ENCODE peak calls at places on chromosomes 16 and 17, in six cellular contexts. D is endothelial cell of umbilical vein, I is hepatocyte, O is GM23248, F is OCI-LY7, K is K562. N is an unnamed sample.

GRCh38 chr17:61234102-61234750 is 165.4 kb upstream of the TBX2 start:
- DNase-seq in O (no peak), I (no peak), K (no peak), F (no peak), D (no peak), N (no peak)

GRCh38 chr16:15897834-15898254 is 9.4 kb upstream of the CEP20 start:
- DNase-seq in F (peak), K (no peak), I (no peak), O (peak), D (no peak), N (peak)

GRCh38 chr16:86835981-86836380 is 257.6 kb downstream of the FOXL1 start:
- DNase-seq in O (no peak), D (no peak), I (no peak), K (no peak), F (no peak), N (no peak)

GRCh38 chr17:80792373-80792781 is 199.3 kb upstream of the CHMP6 start:
- DNase-seq in D (no peak), O (peak), K (no peak), I (no peak), F (no peak), N (no peak)

GRCh38 chr16:5505093-5505887 is 407.7 kb upstream of the EEF2KMT start:
- DNase-seq in O (no peak), I (no peak), D (no peak), F (no peak), K (no peak), N (no peak)

GRCh38 chr16:73951541-73951940 is 345.1 kb upstream of the PSMD7 start:
- DNase-seq in F (no peak), O (peak), I (peak), D (no peak), K (no peak), N (no peak)

GRCh38 chr16:70740174-70740918 is 54.5 kb upstream of the MTSS2 start:
- DNase-seq in D (no peak), O (no peak), K (no peak), F (no peak), I (no peak), N (no peak)

GRCh38 chr17:38559025-38559879 is 46.5 kb downstream of the SRCIN1 start:
- DNase-seq in I (peak), K (peak), F (peak), O (no peak), D (peak), N (peak)

GRCh38 chr16:14427371-14427948 is 202.6 kb downstream of the PARN start:
- DNase-seq in O (peak), F (no peak), I (no peak), K (no peak), D (no peak), N (peak)

GRCh38 chr16:78892925-78893324 is 707.6 kb downstream of the MAF start:
- DNase-seq in F (no peak), K (no peak), I (no peak), D (no peak), O (no peak), N (no peak)

GRCh38 chr17:67601897-67602296 is 115.8 kb upstream of the NOL11 start:
- DNase-seq in O (peak), F (no peak), K (no peak), D (peak), I (no peak), N (no peak)

GRCh38 chr17:28900986-28901726 is 1.7 kb downstream of the DHRS13 start:
- DNase-seq in F (peak), O (no peak), I (peak), D (no peak), K (no peak), N (no peak)

GRCh38 chr17:77163001-77163400 is 22.2 kb downstream of the SEC14L1 start:
- DNase-seq in I (no peak), O (no peak), K (no peak), D (peak), F (no peak), N (no peak)

GRCh38 chr16:30131869-30132475 is 9.0 kb upstream of the MAPK3 start:
- DNase-seq in O (no peak), K (no peak), I (no peak), F (no peak), D (no peak), N (no peak)

GRCh38 chr16:67936124-67936875 is at the start of gene PSMB10:
- DNase-seq in K (peak), F (peak), O (peak), D (peak), I (peak), N (peak)

GRCh38 chr17:82531431-82531881 is 11.9 kb downstream of the FOXK2 start:
- DNase-seq in K (no peak), F (no peak), O (peak), D (peak), I (no peak), N (peak)

GRCh38 chr16:24538756-24539294 is 541 bp upstream of the RBBP6 start:
- DNase-seq in F (no peak), O (peak), I (no peak), K (no peak), D (no peak), N (no peak)

GRCh38 chr16:24536671-24537070 is 2.7 kb upstream of the RBBP6 start:
- DNase-seq in F (no peak), D (no peak), O (no peak), I (no peak), K (no peak), N (no peak)

GRCh38 chr16:24539295-24539849 is at the start of gene RBBP6:
- DNase-seq in I (peak), F (peak), K (peak), O (peak), D (peak), N (peak)

GRCh38 chr16:24535827-24536226 is 3.5 kb upstream of the RBBP6 start:
- DNase-seq in I (no peak), F (no peak), K (no peak), D (no peak), O (peak), N (no peak)

GRCh38 chr16:24537474-24538337 is 1.7 kb upstream of the RBBP6 start:
- DNase-seq in I (no peak), K (peak), F (peak), D (no peak), O (peak), N (no peak)
- H2AFZ ChIP-seq in I (no peak), K (peak), F (peak), D (no peak), O (peak), N (no peak)

GRCh38 chr16:9415588-9415987 is 324.1 kb downstream of the HAPSTR1 start:
- DNase-seq in I (no peak), O (no peak), D (no peak), K (no peak), F (no peak), N (no peak)

GRCh38 chr16:9408297-9408696 is 316.9 kb downstream of the HAPSTR1 start:
- DNase-seq in K (no peak), D (no peak), I (no peak), F (no peak), O (no peak), N (no peak)

GRCh38 chr16:9409753-9410493 is 318.5 kb downstream of the HAPSTR1 start:
- DNase-seq in K (no peak), I (no peak), O (no peak), D (no peak), F (no peak), N (no peak)

GRCh38 chr16:9417898-9418297 is 326.5 kb downstream of the HAPSTR1 start:
- DNase-seq in I (no peak), K (no peak), D (no peak), F (no peak), O (no peak), N (no peak)

DNA sequence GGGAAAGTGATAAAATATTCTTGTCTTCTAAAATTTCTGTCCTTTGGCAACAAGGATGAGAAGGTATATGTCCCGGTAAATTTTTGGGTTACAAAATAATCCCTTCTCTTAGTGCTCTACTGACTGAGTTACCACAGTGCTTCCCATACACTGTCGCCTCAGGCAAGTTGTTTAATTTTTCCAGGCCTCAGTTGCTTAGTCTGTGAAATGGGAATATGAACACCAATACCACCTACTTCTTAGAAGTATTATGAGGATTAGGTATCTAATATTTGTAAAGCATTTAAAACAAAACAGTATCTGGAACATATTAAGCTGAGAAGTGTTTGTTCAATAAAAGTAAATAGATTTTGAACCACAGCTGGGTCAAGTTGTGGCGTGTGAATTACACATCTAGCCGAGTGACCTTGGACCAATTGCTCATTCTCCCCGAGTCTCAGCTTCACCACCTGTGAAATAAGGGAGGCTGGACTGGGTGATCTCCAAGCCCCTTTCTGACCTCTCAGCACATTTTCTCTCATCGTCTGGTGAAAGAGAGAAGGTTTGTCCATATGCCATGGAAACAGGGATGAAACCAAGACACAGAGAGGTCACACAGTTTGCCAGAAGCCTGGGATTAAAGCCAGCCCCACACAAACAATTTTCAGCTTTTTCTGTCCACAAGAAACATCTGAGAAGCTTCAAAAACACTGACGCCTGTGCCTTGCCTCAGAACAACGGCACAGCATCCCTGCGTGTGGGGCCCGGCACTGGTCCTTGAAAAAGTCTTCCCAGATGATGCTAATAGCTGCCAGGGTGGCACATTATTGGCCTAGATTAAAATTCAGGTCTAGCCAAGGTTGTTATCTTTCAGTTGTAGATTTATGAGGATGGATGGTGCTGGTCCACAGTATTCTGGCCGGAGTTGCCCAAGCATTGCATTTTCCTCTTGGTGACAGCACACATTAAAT is 321.2 kb downstream of the HAPSTR1 start:
- DNase-seq in F (no peak), I (no peak), D (no peak), K (no peak), O (no peak), N (no peak)
- H2AFZ ChIP-seq in F (no peak), I (no peak), D (no peak), K (no peak), O (no peak), N (no peak)

GRCh38 chr17:42833771-42834422 is 700 bp downstream of the PSME3 start:
- DNase-seq in K (no peak), O (peak), F (no peak), I (peak), D (no peak), N (no peak)
- H2AFZ ChIP-seq in K (peak), O (peak), F (peak), I (peak), D (peak), N (peak)

GRCh38 chr17:30000001-30000754 is 58.7 kb downstream of the EFCAB5 start:
- DNase-seq in F (peak), O (peak), D (no peak), K (no peak), I (no peak), N (no peak)
- H2AFZ ChIP-seq in F (no peak), O (no peak), D (no peak), K (no peak), I (no peak), N (no peak)

DNA sequence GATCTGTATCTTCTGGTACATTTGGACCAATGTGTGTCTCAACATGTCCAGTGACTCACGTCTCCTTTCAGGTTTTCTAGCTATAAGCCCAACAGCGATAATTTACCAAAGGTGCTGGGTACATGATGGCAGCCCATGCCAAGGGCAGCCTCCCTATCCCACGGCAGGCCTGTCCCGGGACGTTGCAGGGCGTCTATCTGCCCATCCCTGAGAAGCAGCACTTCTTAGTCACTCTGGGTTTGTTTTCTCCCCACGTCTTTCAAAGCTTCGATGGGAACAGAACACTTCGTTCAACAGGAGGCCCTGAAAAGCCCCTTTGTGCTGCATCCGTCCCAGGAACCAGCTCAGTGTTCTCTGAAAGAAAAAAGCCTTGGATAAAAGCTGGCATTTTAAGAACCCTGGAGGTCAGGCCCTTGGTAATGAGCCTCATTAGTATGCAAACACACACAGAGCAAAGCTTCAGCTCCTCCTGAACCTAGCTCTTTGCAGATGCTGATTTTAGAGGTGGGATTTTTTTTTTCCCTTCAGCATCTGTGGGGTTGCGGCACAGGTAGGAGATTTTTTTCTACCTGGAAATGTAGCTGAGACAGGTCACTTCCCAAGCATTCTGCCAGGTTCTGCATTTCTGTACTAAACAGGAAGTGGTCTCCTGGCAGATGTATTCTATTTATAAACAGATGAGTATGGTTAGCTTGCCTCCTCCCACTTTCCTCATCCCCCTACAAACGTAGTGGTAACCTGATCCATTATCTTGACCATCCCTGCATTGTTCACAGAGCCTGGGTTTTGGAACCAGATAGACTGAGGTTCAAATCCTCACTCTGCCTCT is 17.5 kb upstream of the MT4 start:
- DNase-seq in D (no peak), I (peak), K (no peak), O (peak), F (peak), N (peak)
- H2AFZ ChIP-seq in D (no peak), I (peak), K (no peak), O (peak), F (peak), N (peak)

GRCh38 chr16:84843149-84844048 is 23.6 kb downstream of the CRISPLD2 start:
- DNase-seq in I (no peak), O (no peak), F (no peak), D (no peak), K (no peak), N (no peak)

GRCh38 chr16:84841787-84842300 is 22.1 kb downstream of the CRISPLD2 start:
- DNase-seq in O (no peak), D (no peak), I (peak), F (no peak), K (no peak), N (no peak)

GRCh38 chr16:84840687-84841627 is 21.2 kb downstream of the CRISPLD2 start:
- DNase-seq in O (no peak), F (no peak), K (no peak), I (no peak), D (no peak), N (no peak)

GRCh38 chr16:84844049-84844350 is 24.2 kb downstream of the CRISPLD2 start:
- DNase-seq in I (no peak), F (no peak), O (no peak), K (no peak), D (no peak), N (no peak)

DNA sequence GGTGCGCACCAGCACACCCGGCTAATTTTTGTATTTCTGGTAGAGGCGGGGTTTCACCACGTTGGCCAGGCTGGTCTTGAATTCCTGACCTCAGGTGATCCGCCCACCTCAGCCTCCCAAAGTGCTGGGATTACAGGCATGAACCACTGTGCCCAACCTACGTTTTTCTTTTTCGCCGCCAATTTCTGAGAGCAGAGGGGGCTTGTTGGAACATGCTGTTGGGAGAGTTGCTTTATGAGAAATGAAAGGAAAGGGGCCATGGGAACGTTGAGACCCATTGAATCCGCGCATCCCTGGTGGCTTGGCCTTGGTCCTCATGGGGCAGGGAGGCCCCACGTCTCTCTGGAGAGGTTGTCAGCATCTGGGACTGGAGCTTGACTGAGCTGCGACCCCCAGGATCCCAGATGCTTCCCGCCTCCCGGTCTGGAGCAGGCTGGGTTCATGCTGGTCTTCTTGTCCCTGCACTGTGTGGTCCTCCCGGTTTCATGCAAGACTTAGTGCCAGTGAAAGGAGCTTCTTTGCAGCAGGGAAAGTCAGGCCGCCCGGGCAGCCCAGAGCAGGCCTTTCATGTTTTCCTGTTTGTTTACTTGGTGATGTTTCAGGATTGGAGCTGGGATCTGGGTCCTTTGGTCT is 22.8 kb downstream of the CRISPLD2 start:
- DNase-seq in O (no peak), D (no peak), I (no peak), K (no peak), F (no peak), N (no peak)
- H2AFZ ChIP-seq in O (no peak), D (no peak), I (no peak), K (no peak), F (no peak), N (no peak)

GRCh38 chr16:3305109-3306068 is at the start of the genes TIGD7 and ZNF75A:
- DNase-seq in K (peak), F (no peak), O (peak), D (peak), I (peak), N (peak)

GRCh38 chr16:3306078-3306477 is 781 bp downstream of the ZNF75A start:
- DNase-seq in I (no peak), K (no peak), D (no peak), F (no peak), O (no peak), N (no peak)

DNA sequence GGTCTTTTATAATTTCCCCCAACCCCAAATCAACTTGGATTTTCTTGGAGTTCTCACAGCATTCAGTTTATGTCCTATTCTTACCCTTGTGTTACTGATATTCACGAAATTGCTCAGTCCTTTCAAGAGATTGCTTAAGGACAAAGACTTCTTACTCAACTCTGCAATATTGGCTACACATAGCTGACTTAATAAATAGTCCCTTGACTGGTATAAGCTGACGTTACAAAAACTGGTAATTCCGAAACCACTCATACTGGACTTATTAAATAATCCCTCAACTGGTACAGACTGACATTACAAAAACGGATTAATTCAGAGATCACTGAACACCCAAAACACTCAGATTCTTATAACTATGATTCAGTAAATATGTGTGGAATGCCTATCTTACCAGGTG is 860 bp downstream of the TIGD7 start:
- DNase-seq in I (no peak), K (no peak), O (peak), D (no peak), F (no peak), N (peak)
- H2AFZ ChIP-seq in I (peak), K (peak), O (peak), D (peak), F (no peak), N (peak)

GRCh38 chr17:64326030-64326419 is 63.0 kb upstream of the TEX2 start:
- DNase-seq in K (no peak), O (no peak), D (no peak), F (no peak), I (no peak), N (no peak)
- H2AFZ ChIP-seq in K (no peak), O (peak), D (no peak), F (no peak), I (no peak), N (no peak)

DNA sequence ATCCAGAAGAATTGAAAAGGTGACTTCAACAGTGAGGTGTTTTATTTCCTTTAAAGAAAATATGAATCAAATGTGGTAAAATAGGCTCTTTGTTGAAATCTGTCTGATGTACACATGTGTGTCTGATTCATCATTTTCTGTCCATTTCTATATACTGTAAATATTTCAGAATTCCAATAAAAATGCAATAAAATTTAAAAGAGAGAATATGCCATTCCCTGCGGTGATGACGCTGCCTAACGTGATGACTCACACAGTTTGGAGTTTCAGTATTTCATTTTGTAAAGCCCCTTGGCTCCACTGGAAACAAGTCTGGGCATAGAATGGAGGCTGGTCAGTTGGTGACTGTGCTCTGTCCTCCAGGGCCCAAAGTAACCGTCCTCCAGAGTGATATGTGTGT is 482.5 kb upstream of the CDH5 start:
- DNase-seq in O (peak), F (no peak), D (no peak), I (no peak), K (no peak), N (peak)
- H2AFZ ChIP-seq in O (no peak), F (no peak), D (no peak), I (no peak), K (no peak), N (peak)

DNA sequence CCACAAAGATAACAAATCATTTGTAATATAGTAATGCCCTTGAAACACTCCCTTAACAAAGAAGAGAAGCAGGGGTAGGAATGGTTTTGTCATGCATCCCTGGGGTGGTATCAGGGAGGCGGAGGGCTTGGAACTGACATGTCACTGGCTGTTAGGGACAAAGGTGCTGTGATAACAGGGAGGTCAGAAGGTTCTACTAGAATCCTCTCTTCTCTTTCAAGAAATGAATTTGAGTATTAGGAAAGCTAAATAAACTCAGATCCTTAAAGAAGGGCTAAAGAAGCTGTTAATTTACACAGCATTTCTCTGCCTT is 65.4 kb upstream of the ADAMTS18 start:
- DNase-seq in O (no peak), K (no peak), D (no peak), F (no peak), I (no peak), N (no peak)
- H2AFZ ChIP-seq in O (no peak), K (no peak), D (no peak), F (no peak), I (no peak), N (no peak)

N was measured in astrocyte.